ENCODE peak calls at places on chromosomes 2 and 18, in seven cellular contexts. S, A, B, J, E, R and L are unnamed samples.
A peak's percentile ranks its signal among the peaks of the same experiment; 100 is the strongest.

GRCh38 chr18:23619388-23619873 is 33.1 kb upstream of the NPC1 start:
- DNase-seq in S (no peak), A (no peak), B (no peak), J (no peak), E (peak; percentile 20), R (no peak), L (peak; percentile 67)

GRCh38 chr2:75523313-75524275 is 37.1 kb downstream of the EVA1A start:
- DNase-seq in S (no peak), A (no peak), B (no peak), J (no peak), E (peak; percentile 31), R (no peak), L (no peak)

GRCh38 chr2:202780514-202781021 is 91.0 kb downstream of the ICA1L start:
- DNase-seq in S (no peak), A (no peak), B (no peak), J (no peak), E (peak; percentile 48), R (no peak), L (no peak)

GRCh38 chr2:152166633-152167032 is 8.9 kb downstream of the STAM2 start:
- DNase-seq in S (no peak), A (no peak), B (no peak), J (no peak), E (peak; percentile 61), R (no peak), L (no peak)

GRCh38 chr2:27992787-27993747 is 102.5 kb downstream of the BABAM2 start:
- DNase-seq in S (no peak), A (no peak), B (no peak), J (no peak), E (peak; percentile 54), R (no peak), L (no peak)

GRCh38 chr18:49597556-49597955 is 35.7 kb downstream of the LIPG start:
- DNase-seq in S (no peak), A (no peak), B (no peak), J (no peak), E (no peak), R (no peak), L (no peak)

GRCh38 chr18:11591957-11592356 is 17.4 kb upstream of the SLC35G4 start:
- DNase-seq in S (no peak), A (no peak), B (no peak), J (no peak), E (no peak), R (no peak), L (no peak)

GRCh38 chr2:170224692-170225091 is 46.7 kb downstream of the MYO3B start:
- DNase-seq in S (no peak), A (no peak), B (no peak), J (no peak), E (no peak), R (no peak), L (no peak)

GRCh38 chr2:217494572-217494971 is 508.2 kb downstream of the TNS1 start:
- DNase-seq in S (no peak), A (no peak), B (no peak), J (no peak), E (no peak), R (no peak), L (no peak)

GRCh38 chr2:232444409-232445148 is 11.4 kb upstream of the ALPI start:
- DNase-seq in S (peak; percentile 63), A (no peak), B (no peak), J (no peak), E (peak; percentile 46), R (no peak), L (peak; percentile 70)

GRCh38 chr2:218500501-218501060 is 67.6 kb downstream of the USP37 start:
- DNase-seq in S (no peak), A (no peak), B (no peak), J (no peak), E (no peak), R (no peak), L (no peak)

GRCh38 chr2:223090081-223090480 is 38.1 kb downstream of the KCNE4 start:
- DNase-seq in S (no peak), A (no peak), B (peak; percentile 9), J (no peak), E (no peak), R (no peak), L (no peak)

GRCh38 chr2:204871246-204871953 is 326.1 kb downstream of the PARD3B start:
- DNase-seq in S (no peak), A (no peak), B (no peak), J (no peak), E (peak; percentile 87), R (no peak), L (no peak)

GRCh38 chr2:98558852-98559530 is 49.3 kb downstream of the COA5 start:
- DNase-seq in S (no peak), A (no peak), B (no peak), J (no peak), E (no peak), R (peak; percentile 77), L (no peak)

GRCh38 chr2:127024769-127025356 is 82.1 kb downstream of the BIN1 start:
- DNase-seq in S (no peak), A (peak; percentile 37), B (no peak), J (no peak), E (no peak), R (peak; percentile 72), L (peak; percentile 66)

GRCh38 chr2:218000137-218000536 is 2.7 kb downstream of the TNS1 start:
- DNase-seq in S (no peak), A (no peak), B (no peak), J (no peak), E (no peak), R (peak; percentile 85), L (peak; percentile 52)

GRCh38 chr2:192072261-192072660 is 122.5 kb downstream of the TMEFF2 start:
- DNase-seq in S (no peak), A (no peak), B (no peak), J (no peak), E (peak; percentile 71), R (no peak), L (no peak)

GRCh38 chr2:108633379-108633778 is 85.9 kb upstream of the RANBP2 start:
- DNase-seq in S (no peak), A (no peak), B (no peak), J (no peak), E (peak; percentile 71), R (no peak), L (no peak)

GRCh38 chr2:151111599-151112278 is 149.9 kb downstream of the RBM43 start:
- DNase-seq in S (no peak), A (no peak), B (no peak), J (no peak), E (no peak), R (no peak), L (no peak)

GRCh38 chr18:53753616-53754015 is 470.9 kb downstream of the MBD2 start:
- DNase-seq in S (no peak), A (no peak), B (no peak), J (no peak), E (no peak), R (no peak), L (no peak)

GRCh38 chr2:172484253-172484652 is 56.9 kb downstream of the ITGA6 start:
- DNase-seq in S (no peak), A (no peak), B (no peak), J (no peak), E (peak; percentile 55), R (no peak), L (no peak)

GRCh38 chr18:61079714-61080113 is 253.5 kb upstream of the CDH20 start:
- DNase-seq in S (no peak), A (no peak), B (no peak), J (no peak), E (no peak), R (no peak), L (no peak)

GRCh38 chr2:103289101-103289725 is 527.4 kb downstream of the TMEM182 start:
- DNase-seq in S (no peak), A (no peak), B (no peak), J (no peak), E (no peak), R (no peak), L (no peak)

GRCh38 chr18:75437979-75438378 is 10.5 kb upstream of the SMIM21 start:
- DNase-seq in S (no peak), A (no peak), B (no peak), J (no peak), E (no peak), R (no peak), L (no peak)

GRCh38 chr2:187547353-187547979 is 6.8 kb downstream of the TFPI start:
- DNase-seq in S (no peak), A (peak; percentile 51), B (no peak), J (no peak), E (peak; percentile 91), R (peak; percentile 85), L (peak; percentile 58)

GRCh38 chr2:182767578-182767977 is 51.5 kb downstream of the DNAJC10 start:
- DNase-seq in S (no peak), A (no peak), B (no peak), J (no peak), E (peak; percentile 81), R (no peak), L (no peak)

GRCh38 chr2:188512456-188512855 is 220.8 kb downstream of the GULP1 start:
- DNase-seq in S (no peak), A (no peak), B (no peak), J (no peak), E (peak; percentile 69), R (no peak), L (no peak)

GRCh38 chr2:199315299-199316179 is 142.2 kb downstream of the SATB2 start:
- DNase-seq in S (no peak), A (no peak), B (no peak), J (no peak), E (peak; percentile 7), R (no peak), L (no peak)

GRCh38 chr2:215611609-215612386 is 175.9 kb upstream of the FN1 start:
- DNase-seq in S (no peak), A (no peak), B (no peak), J (no peak), E (no peak), R (no peak), L (no peak)

GRCh38 chr18:6409933-6410332 is 4.8 kb downstream of the L3MBTL4 start:
- DNase-seq in S (no peak), A (no peak), B (no peak), J (no peak), E (no peak), R (no peak), L (no peak)
- H3K4me1 ChIP-seq in S (peaks cover 32% of the 10 kb centered on the region), A (peaks cover 2% of the 10 kb centered on the region), B (no peaks in the 10 kb centered on the region), J (peaks cover 8% of the 10 kb centered on the region), E (no peaks in the 10 kb centered on the region), R (peaks cover 7% of the 10 kb centered on the region), L (peaks cover 19% of the 10 kb centered on the region)

GRCh38 chr18:40326987-40327386 is 1628.0 kb upstream of the PIK3C3 start:
- DNase-seq in S (no peak), A (no peak), B (no peak), J (no peak), E (no peak), R (no peak), L (no peak)
- H3K4me1 ChIP-seq in S (no peaks in the 10 kb centered on the region), A (no peaks in the 10 kb centered on the region), B (no peaks in the 10 kb centered on the region), J (no peaks in the 10 kb centered on the region), E (no peaks in the 10 kb centered on the region), R (no peaks in the 10 kb centered on the region), L (no peaks in the 10 kb centered on the region)

GRCh38 chr2:69221960-69222751 is 164.9 kb downstream of the GFPT1 start:
- DNase-seq in S (no peak), A (no peak), B (no peak), J (no peak), E (no peak), R (no peak), L (no peak)
- H3K4me1 ChIP-seq in S (peaks cover 15% of the 10 kb centered on the region), A (no peaks in the 10 kb centered on the region), B (no peaks in the 10 kb centered on the region), J (no peaks in the 10 kb centered on the region), E (peaks cover 21% of the 10 kb centered on the region), R (peaks cover 4% of the 10 kb centered on the region), L (peaks cover 10% of the 10 kb centered on the region)

DNA sequence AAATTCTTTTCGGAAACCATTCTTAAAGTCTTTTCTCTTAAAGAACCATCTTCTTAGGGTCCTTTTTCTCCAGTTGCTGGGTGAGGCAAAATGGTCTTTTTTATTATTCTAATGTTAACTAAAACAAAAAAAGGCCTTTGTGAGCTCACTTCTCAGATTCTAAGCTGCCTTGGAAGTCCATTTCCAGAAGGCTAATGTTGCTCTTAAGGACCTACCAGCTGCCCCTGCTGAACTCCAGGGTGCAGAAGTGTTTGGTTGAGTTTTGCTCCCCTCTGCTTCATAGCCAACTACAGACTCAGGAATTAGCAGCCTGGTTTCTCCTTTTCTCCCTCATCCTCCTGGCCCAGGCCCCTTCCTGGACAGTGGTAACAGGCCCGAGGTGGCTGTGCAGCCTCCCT is 23.4 kb downstream of the APCDD1 start:
- DNase-seq in S (no peak), A (no peak), B (no peak), J (no peak), E (no peak), R (no peak), L (no peak)
- H3K4me1 ChIP-seq in S (no peaks in the 10 kb centered on the region), A (peaks cover 2% of the 10 kb centered on the region), B (no peaks in the 10 kb centered on the region), J (peaks cover 14% of the 10 kb centered on the region), E (no peaks in the 10 kb centered on the region), R (peaks cover 17% of the 10 kb centered on the region), L (peaks cover 26% of the 10 kb centered on the region)